ENCODE peak calls at places on chromosome 19, in five cellular contexts. M, W, Y, E and V are unnamed samples.
A peak's percentile ranks its signal among the peaks of the same experiment; 100 is the strongest.

GRCh38 chr19:33251526-33252090 is 26.0 kb upstream of the SLC7A10 start:
- DNase-seq in M (no peak), W (no peak), Y (no peak), E (no peak), V (no peak)

GRCh38 chr19:5103061-5103701 is 134.3 kb downstream of the KDM4B start:
- DNase-seq in M (peak; percentile 45), W (no peak), Y (peak; percentile 67), E (peak; percentile 92), V (peak; percentile 22)

GRCh38 chr19:57192064-57192395 is 730 bp downstream of the ZNF264 start:
- DNase-seq in M (no peak), W (no peak), Y (no peak), E (no peak), V (no peak)

GRCh38 chr19:18438331-18439024 is 545 bp upstream of the ISYNA1 start:
- DNase-seq in M (no peak), W (no peak), Y (no peak), E (no peak), V (peak; percentile 81)

GRCh38 chr19:377801-378581 is 31.0 kb downstream of the C2CD4C start:
- DNase-seq in M (no peak), W (no peak), Y (no peak), E (no peak), V (no peak)

GRCh38 chr19:14174883-14175282 is 31.1 kb downstream of the ADGRL1 start:
- DNase-seq in M (no peak), W (no peak), Y (no peak), E (no peak), V (no peak)

GRCh38 chr19:12346896-12347295 is 13.5 kb upstream of the ZNF563 start:
- DNase-seq in M (no peak), W (no peak), Y (no peak), E (no peak), V (no peak)

GRCh38 chr19:18128044-18128443 is 24.9 kb upstream of the PIK3R2 start:
- DNase-seq in M (no peak), W (no peak), Y (no peak), E (no peak), V (no peak)

GRCh38 chr19:51689751-51690358 is 3.3 kb upstream of the SPACA6 start:
- DNase-seq in M (no peak), W (peak; percentile 83), Y (peak; percentile 41), E (no peak), V (peak; percentile 64)

GRCh38 chr19:46289724-46290619 is 6.9 kb upstream of the HIF3A start:
- DNase-seq in M (no peak), W (no peak), Y (no peak), E (no peak), V (no peak)

GRCh38 chr19:48006762-48007161 is 12.3 kb downstream of the ELSPBP1 start:
- DNase-seq in M (no peak), W (no peak), Y (no peak), E (no peak), V (no peak)
- TF ChIP-seq CTCF in M (no peak), W (no peak), Y (no peak), E (no peak), V (no peak)

GRCh38 chr19:1608414-1609391 is 3.4 kb upstream of the UQCR11 start:
- DNase-seq in M (no peak), W (peak; percentile 68), Y (no peak), E (no peak), V (no peak)
- H3K4me3 ChIP-seq in M (no peak overlapping the region), W (no peak overlapping the region), Y (no peak overlapping the region), E (no peak overlapping the region), V (no peak overlapping the region)

GRCh38 chr19:35656700-35657099 is 8.6 kb downstream of the COX6B1 start:
- DNase-seq in M (no peak), W (peak; percentile 25), Y (no peak), E (no peak), V (no peak)
- TF ChIP-seq CTCF in M (no peak), W (no peak), Y (no peak), E (no peak), V (no peak)

DNA sequence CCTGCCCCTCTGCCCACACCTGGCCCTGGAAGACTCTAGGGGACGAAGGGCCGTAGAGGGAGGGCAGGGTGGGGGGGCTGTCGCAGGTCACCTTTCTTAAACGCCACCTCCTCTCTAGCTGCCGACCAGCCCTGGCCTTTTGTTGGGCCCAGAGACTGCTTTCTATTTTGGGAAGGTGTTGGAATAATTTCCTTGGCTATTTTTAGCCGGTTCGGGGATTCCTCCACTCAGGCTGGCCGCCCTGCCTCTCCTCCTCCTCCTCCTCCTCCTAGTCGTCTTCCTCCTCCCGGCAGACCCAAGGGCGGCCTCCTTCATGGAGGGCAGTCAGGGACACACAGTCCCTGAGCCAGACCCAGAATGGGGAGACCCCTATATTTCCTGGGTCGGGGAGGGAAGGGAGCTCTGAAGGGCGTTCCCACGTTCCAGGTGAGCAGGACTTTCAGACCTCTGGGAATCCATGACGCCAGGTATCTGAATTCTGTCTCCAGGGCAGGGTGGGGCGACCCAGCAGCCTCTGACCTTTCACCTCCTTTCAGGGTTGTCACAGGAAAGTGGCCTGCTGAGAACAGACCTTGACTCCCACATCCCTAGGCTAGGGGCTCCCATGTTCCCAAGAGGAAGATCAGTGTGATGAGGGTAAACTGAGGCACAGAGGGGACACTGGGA is 19.9 kb downstream of the GADD45B start:
- DNase-seq in M (no peak), W (no peak), Y (peak; percentile 34), E (no peak), V (no peak)
- H3K4me3 ChIP-seq in M (peak overlapping the region; percentile 56), W (peak overlapping the region; percentile 44), Y (peak overlapping the region; percentile 68), E (peak overlapping the region; percentile 50), V (no peak overlapping the region)